ENCODE peak calls at places on chromosomes 7 and 10, in seven cellular contexts. L, G, Q, D, W, M and I are unnamed samples.

GRCh38 chr7:70486977-70487376 is 645.0 kb upstream of the GALNT17 start:
- DNase-seq in M (no peak), W (no peak), L (no peak), G (no peak), D (no peak), Q (no peak), I (no peak)

GRCh38 chr7:82444220-82445049 is 858 bp upstream of the CACNA2D1 start:
- DNase-seq in Q (peak; percentile 20), L (no peak), M (no peak), W (no peak), D (no peak), G (peak; percentile 21), I (no peak)

GRCh38 chr10:3655528-3655927 is 129.5 kb downstream of the KLF6 start:
- DNase-seq in L (no peak), D (no peak), G (no peak), M (no peak), W (no peak), Q (no peak), I (peak; percentile 25)

GRCh38 chr7:107228291-107228690 is 59.5 kb downstream of the HBP1 start:
- DNase-seq in G (no peak), M (no peak), Q (no peak), L (no peak), D (no peak), W (no peak), I (no peak)

GRCh38 chr10:113882240-113882639 is 27.8 kb downstream of the NHLRC2 start:
- DNase-seq in G (no peak), W (no peak), D (no peak), M (no peak), Q (no peak), L (no peak), I (no peak)

GRCh38 chr10:89074120-89074519 is 83.5 kb downstream of the FAS start:
- DNase-seq in M (peak; percentile 51), G (no peak), D (no peak), W (no peak), Q (peak; percentile 76), L (peak; percentile 82), I (no peak)

GRCh38 chr7:128867842-128868623 is 5.4 kb downstream of the ATP6V1F start:
- DNase-seq in L (no peak), G (peak; percentile 48), Q (no peak), D (no peak), W (no peak), M (no peak), I (no peak)

GRCh38 chr7:45101748-45102147 is 9.7 kb downstream of the TBRG4 start:
- DNase-seq in G (no peak), L (no peak), M (no peak), D (no peak), W (no peak), Q (no peak), I (peak; percentile 15)

GRCh38 chr7:106062521-106062931 is 49.6 kb downstream of the SYPL1 start:
- DNase-seq in M (no peak), W (no peak), L (no peak), D (no peak), Q (no peak), G (peak; percentile 28), I (no peak)

GRCh38 chr7:140537750-140538482 is 58.6 kb upstream of the MKRN1 start:
- DNase-seq in L (no peak), M (no peak), W (no peak), D (no peak), Q (no peak), G (no peak), I (no peak)

GRCh38 chr10:60043561-60043960 is 137.2 kb upstream of the CCDC6 start:
- DNase-seq in M (no peak), G (peak; percentile 67), W (no peak), D (no peak), Q (no peak), L (no peak), I (no peak)

GRCh38 chr10:129344103-129344502 is 122.9 kb upstream of the MGMT start:
- DNase-seq in W (no peak), G (no peak), D (no peak), L (no peak), M (no peak), Q (no peak), I (no peak)

GRCh38 chr7:156640949-156641485 is 443 bp downstream of the RNF32 start:
- DNase-seq in G (peak; percentile 53), M (peak; percentile 9), W (no peak), D (no peak), L (no peak), Q (peak; percentile 21), I (peak; percentile 29)

GRCh38 chr10:84076540-84077195 is 62.6 kb upstream of the GHITM start:
- DNase-seq in Q (no peak), W (peak; percentile 58), D (no peak), G (no peak), L (no peak), M (no peak), I (no peak)

GRCh38 chr7:156089222-156089621 is 277.0 kb upstream of the SHH start:
- DNase-seq in L (no peak), M (no peak), G (no peak), W (no peak), D (no peak), Q (no peak), I (no peak)

GRCh38 chr10:29381230-29381563 is 92.3 kb downstream of the LYZL1 start:
- DNase-seq in L (no peak), Q (no peak), D (no peak), W (no peak), M (no peak), G (no peak), I (no peak)

GRCh38 chr10:128045833-128046120 is 80.4 kb downstream of the MKI67 start:
- DNase-seq in M (no peak), Q (no peak), W (no peak), G (no peak), D (no peak), L (no peak), I (no peak)

GRCh38 chr7:141889323-141889722 is 26.9 kb upstream of the OR9A4 start:
- DNase-seq in D (no peak), M (no peak), L (no peak), W (no peak), Q (no peak), G (no peak), I (no peak)

GRCh38 chr7:75809396-75809795 is 4.2 kb downstream of the CCL24 start:
- DNase-seq in M (no peak), Q (no peak), D (no peak), L (no peak), W (no peak), G (no peak), I (no peak)

GRCh38 chr7:135527025-135527424 is 17.1 kb upstream of the CNOT4 start:
- DNase-seq in Q (no peak), D (no peak), L (no peak), M (no peak), G (no peak), W (no peak), I (no peak)

GRCh38 chr7:22728416-22729029 is 1.5 kb downstream of the IL6 start:
- DNase-seq in G (no peak), D (peak; percentile 14), M (no peak), L (no peak), Q (no peak), W (peak; percentile 54), I (peak; percentile 37)

GRCh38 chr10:110336111-110336721 is 31.5 kb upstream of the SMNDC1 start:
- DNase-seq in M (no peak), G (no peak), W (peak; percentile 91), Q (peak; percentile 30), L (no peak), D (no peak), I (no peak)
- H3K4me3 ChIP-seq in M (no peak overlapping the region), G (no peak overlapping the region), W (no peak overlapping the region), Q (no peak overlapping the region), L (no peak overlapping the region), D (no peak overlapping the region), I (no peak overlapping the region)

GRCh38 chr10:45375716-45376231 is 1.8 kb downstream of the ALOX5 start:
- DNase-seq in L (no peak), Q (no peak), M (no peak), G (no peak), D (no peak), W (no peak), I (no peak)

GRCh38 chr10:45376364-45376801 is 2.4 kb downstream of the ALOX5 start:
- DNase-seq in G (no peak), M (no peak), Q (no peak), D (no peak), W (no peak), L (no peak), I (no peak)

GRCh38 chr10:45373783-45374450 is at the start of gene ALOX5:
- DNase-seq in L (peak; percentile 51), Q (peak; percentile 38), M (peak; percentile 50), G (peak; percentile 80), W (no peak), D (peak; percentile 32), I (peak; percentile 30)

GRCh38 chr10:45374451-45375052 is 536 bp downstream of the ALOX5 start:
- DNase-seq in D (no peak), G (no peak), Q (no peak), M (no peak), L (no peak), W (no peak), I (no peak)

GRCh38 chr10:45375101-45375500 is 1.1 kb downstream of the ALOX5 start:
- DNase-seq in Q (no peak), G (no peak), W (no peak), M (no peak), D (no peak), L (no peak), I (no peak)
- H3K4me3 ChIP-seq in Q (no peak overlapping the region), G (peak overlapping the region; percentile 38), W (no peak overlapping the region), M (no peak overlapping the region), D (peak overlapping the region; percentile 7), L (peak overlapping the region; percentile 58), I (no peak overlapping the region)

DNA sequence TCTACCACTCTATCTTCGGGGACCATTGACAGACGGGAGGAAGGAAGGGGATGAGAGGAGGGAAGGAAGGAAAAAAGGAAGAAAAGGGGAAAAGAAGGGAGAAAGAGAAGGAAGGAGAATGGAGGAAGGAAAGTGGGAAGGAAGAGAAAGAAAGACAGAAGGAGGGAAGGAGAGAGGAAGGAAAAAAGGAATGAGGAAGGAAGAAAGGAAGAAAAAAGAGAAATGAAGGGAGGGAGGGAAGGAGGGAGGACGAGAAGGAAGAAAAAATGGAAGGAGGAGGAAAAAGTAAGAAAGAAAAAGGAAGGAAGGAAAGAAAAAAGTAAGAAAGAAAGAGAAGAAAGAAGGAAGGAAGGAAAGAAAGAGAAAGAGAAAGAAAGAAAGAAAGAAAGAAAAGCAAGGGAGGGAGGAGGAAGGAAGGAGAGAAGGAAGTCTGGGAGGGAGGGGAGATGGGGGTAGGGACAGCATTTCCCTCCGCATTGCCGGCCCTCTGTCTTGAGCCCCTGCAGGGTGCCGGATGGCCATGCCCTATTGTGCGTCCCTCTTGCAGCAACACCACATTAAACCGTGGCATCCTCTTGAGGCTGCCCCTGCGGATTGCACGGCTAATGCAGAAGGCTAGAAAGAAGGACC is 128.8 kb downstream of the ADARB2 start:
- DNase-seq in W (no peak), G (no peak), L (no peak), D (no peak), M (no peak), Q (no peak), I (no peak)
- H3K4me3 ChIP-seq in W (no peak overlapping the region), G (no peak overlapping the region), L (no peak overlapping the region), D (no peak overlapping the region), M (no peak overlapping the region), Q (no peak overlapping the region), I (no peak overlapping the region)

DNA sequence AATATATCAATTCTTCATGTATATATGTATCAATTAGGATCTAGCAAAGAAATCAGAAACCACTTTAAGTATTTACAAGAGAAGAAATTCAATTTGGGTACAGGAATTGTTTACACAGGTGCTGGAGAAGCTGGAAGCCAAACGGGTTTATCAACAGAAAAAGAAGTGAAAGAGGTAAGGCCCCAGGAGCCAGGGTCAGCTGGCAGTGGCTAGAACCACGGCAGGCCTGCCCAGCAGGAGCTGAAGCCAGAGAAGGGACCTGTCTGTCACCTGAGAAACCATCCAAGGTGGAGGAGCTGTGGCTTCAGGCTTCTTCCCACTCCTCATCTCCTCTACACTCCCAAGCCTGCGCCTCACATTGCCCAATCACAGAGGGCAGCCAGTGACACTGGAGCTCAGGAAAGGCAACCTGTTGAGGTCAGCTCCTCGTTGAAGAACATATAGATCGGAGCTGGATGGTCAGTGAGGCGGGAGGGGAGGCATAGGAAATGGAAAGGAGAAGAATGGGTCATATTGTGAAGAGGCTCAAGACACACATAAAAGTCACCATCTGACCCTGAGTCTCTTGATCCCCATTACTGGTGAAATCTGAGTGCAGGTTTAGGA is 182.6 kb downstream of the REEP3 start:
- DNase-seq in W (no peak), L (no peak), G (no peak), Q (no peak), M (no peak), D (no peak), I (no peak)
- H3K4me3 ChIP-seq in W (no peak overlapping the region), L (no peak overlapping the region), G (no peak overlapping the region), Q (no peak overlapping the region), M (no peak overlapping the region), D (no peak overlapping the region), I (no peak overlapping the region)